ENCODE peak calls at places on chromosome X, in four cellular contexts. M is T-cell, Z is epithelial cell of proximal tubule, G is Peyer's patch. J is an unnamed sample.

GRCh38 chrX:154719132-154719675 is 31.7 kb downstream of the GAB3 start:
- DNase-seq in M (no peak), Z (peak), G (no peak), J (no peak)

GRCh38 chrX:8083276-8083675 is 87.8 kb downstream of the VCX2 start:
- DNase-seq in M (no peak), Z (no peak), G (no peak), J (no peak)

GRCh38 chrX:154829102-154829501 is 5.4 kb downstream of the SMIM9 start:
- DNase-seq in M (no peak), Z (no peak), G (no peak), J (no peak)

GRCh38 chrX:37302569-37302968 is 46.6 kb upstream of the PRRG1 start:
- DNase-seq in M (no peak), Z (no peak), G (no peak), J (peak)

GRCh38 chrX:32530802-32531403 is 680.4 kb downstream of the DMD start:
- DNase-seq in M (no peak), Z (no peak), G (no peak), J (peak)

GRCh38 chrX:46575991-46576392 is 2.4 kb downstream of the CHST7 start:
- DNase-seq in M (no peak), Z (no peak), G (no peak), J (peak)

GRCh38 chrX:135625995-135626394 is 87.4 kb upstream of the CT45A1 start:
- DNase-seq in M (no peak), Z (no peak), G (no peak), J (no peak)

GRCh38 chrX:150352581-150352980 is 10.5 kb upstream of the MAMLD1 start:
- DNase-seq in M (no peak), Z (no peak), G (no peak), J (no peak)